ENCODE peak calls at places on chromosomes 4 and X, in ten cellular contexts. One of them, this sample, is unnamed.

GRCh38 chrX:55715847-55716246 is 1.7 kb upstream of the RRAGB start:
- DNase-seq in CD4-positive, alpha-beta T cell: no peak
- DNase-seq in T1000: no peak
- DNase-seq in astrocyte of the spinal cord: no peak
- DNase-seq in EL: no peak
- DNase-seq in G401: no peak
- DNase-seq in stimulated activated effector memory CD8-positive, alpha-beta T cell treated with anti-CD3 and anti-CD28 coated beads, Interleukin-12 subunit alpha, Interleukin-12 subunit beta, amount 100 ng/mL, for 72 hours: no peak
- DNase-seq in suprapubic skin: no peak
- DNase-seq in left lobe of liver: no peak
- DNase-seq in H54: no peak
- DNase-seq in this sample: no peak

GRCh38 chrX:118495958-118496762 is 545 bp downstream of the DOCK11 start:
- DNase-seq in CD4-positive, alpha-beta T cell: peak; percentile 69
- DNase-seq in T1000: no peak
- DNase-seq in astrocyte of the spinal cord: peak; percentile 10
- DNase-seq in EL: peak; percentile 45
- DNase-seq in G401: peak; percentile 24
- DNase-seq in stimulated activated effector memory CD8-positive, alpha-beta T cell treated with anti-CD3 and anti-CD28 coated beads, Interleukin-12 subunit alpha, Interleukin-12 subunit beta, amount 100 ng/mL, for 72 hours: peak; percentile 35
- DNase-seq in suprapubic skin: no peak
- DNase-seq in left lobe of liver: peak; percentile 51
- DNase-seq in H54: peak; percentile 30
- DNase-seq in this sample: no peak

GRCh38 chr4:77734928-77735327 is 84.2 kb downstream of the CNOT6L start:
- DNase-seq in CD4-positive, alpha-beta T cell: no peak
- DNase-seq in T1000: no peak
- DNase-seq in astrocyte of the spinal cord: peak; percentile 63
- DNase-seq in EL: peak; percentile 67
- DNase-seq in G401: no peak
- DNase-seq in stimulated activated effector memory CD8-positive, alpha-beta T cell treated with anti-CD3 and anti-CD28 coated beads, Interleukin-12 subunit alpha, Interleukin-12 subunit beta, amount 100 ng/mL, for 72 hours: no peak
- DNase-seq in suprapubic skin: no peak
- DNase-seq in left lobe of liver: no peak
- DNase-seq in H54: peak; percentile 0
- DNase-seq in this sample: peak; percentile 92

GRCh38 chr4:121574618-121575017 is 122.2 kb downstream of the ANXA5 start:
- DNase-seq in CD4-positive, alpha-beta T cell: no peak
- DNase-seq in T1000: no peak
- DNase-seq in astrocyte of the spinal cord: no peak
- DNase-seq in EL: no peak
- DNase-seq in G401: no peak
- DNase-seq in stimulated activated effector memory CD8-positive, alpha-beta T cell treated with anti-CD3 and anti-CD28 coated beads, Interleukin-12 subunit alpha, Interleukin-12 subunit beta, amount 100 ng/mL, for 72 hours: no peak
- DNase-seq in suprapubic skin: no peak
- DNase-seq in left lobe of liver: no peak
- DNase-seq in H54: no peak
- DNase-seq in this sample: no peak

GRCh38 chrX:25005382-25006185 is 10.2 kb downstream of the ARX start:
- DNase-seq in CD4-positive, alpha-beta T cell: no peak
- DNase-seq in T1000: no peak
- DNase-seq in astrocyte of the spinal cord: no peak
- DNase-seq in EL: no peak
- DNase-seq in G401: no peak
- DNase-seq in stimulated activated effector memory CD8-positive, alpha-beta T cell treated with anti-CD3 and anti-CD28 coated beads, Interleukin-12 subunit alpha, Interleukin-12 subunit beta, amount 100 ng/mL, for 72 hours: no peak
- DNase-seq in suprapubic skin: no peak
- DNase-seq in left lobe of liver: no peak
- DNase-seq in H54: no peak
- DNase-seq in this sample: no peak

GRCh38 chrX:6384391-6384790 is 150.5 kb downstream of the VCX3A start:
- DNase-seq in CD4-positive, alpha-beta T cell: no peak
- DNase-seq in T1000: no peak
- DNase-seq in astrocyte of the spinal cord: no peak
- DNase-seq in EL: no peak
- DNase-seq in G401: peak; percentile 1
- DNase-seq in stimulated activated effector memory CD8-positive, alpha-beta T cell treated with anti-CD3 and anti-CD28 coated beads, Interleukin-12 subunit alpha, Interleukin-12 subunit beta, amount 100 ng/mL, for 72 hours: no peak
- DNase-seq in suprapubic skin: no peak
- DNase-seq in left lobe of liver: no peak
- DNase-seq in H54: no peak
- DNase-seq in this sample: no peak

GRCh38 chr4:74311696-74312313 is 3.5 kb downstream of the EPGN start:
- DNase-seq in CD4-positive, alpha-beta T cell: no peak
- DNase-seq in T1000: peak; percentile 0
- DNase-seq in astrocyte of the spinal cord: peak; percentile 70
- DNase-seq in EL: peak; percentile 63
- DNase-seq in G401: peak; percentile 55
- DNase-seq in stimulated activated effector memory CD8-positive, alpha-beta T cell treated with anti-CD3 and anti-CD28 coated beads, Interleukin-12 subunit alpha, Interleukin-12 subunit beta, amount 100 ng/mL, for 72 hours: no peak
- DNase-seq in suprapubic skin: no peak
- DNase-seq in left lobe of liver: no peak
- DNase-seq in H54: no peak
- DNase-seq in this sample: peak; percentile 76

GRCh38 chr4:109433281-109434006 is at the start of gene SEC24B:
- DNase-seq in CD4-positive, alpha-beta T cell: peak; percentile 82
- DNase-seq in T1000: peak; percentile 85
- DNase-seq in astrocyte of the spinal cord: peak; percentile 81
- DNase-seq in EL: peak; percentile 82
- DNase-seq in G401: peak; percentile 88
- DNase-seq in stimulated activated effector memory CD8-positive, alpha-beta T cell treated with anti-CD3 and anti-CD28 coated beads, Interleukin-12 subunit alpha, Interleukin-12 subunit beta, amount 100 ng/mL, for 72 hours: peak; percentile 90
- DNase-seq in suprapubic skin: peak; percentile 95
- DNase-seq in left lobe of liver: peak; percentile 94
- DNase-seq in H54: peak; percentile 60
- DNase-seq in this sample: peak; percentile 72

GRCh38 chrX:16628954-16629595 is 20.9 kb upstream of the S100G start:
- DNase-seq in CD4-positive, alpha-beta T cell: no peak
- DNase-seq in T1000: no peak
- DNase-seq in astrocyte of the spinal cord: no peak
- DNase-seq in EL: no peak
- DNase-seq in G401: no peak
- DNase-seq in stimulated activated effector memory CD8-positive, alpha-beta T cell treated with anti-CD3 and anti-CD28 coated beads, Interleukin-12 subunit alpha, Interleukin-12 subunit beta, amount 100 ng/mL, for 72 hours: no peak
- DNase-seq in suprapubic skin: no peak
- DNase-seq in left lobe of liver: no peak
- DNase-seq in H54: no peak
- DNase-seq in this sample: no peak

GRCh38 chrX:2334237-2334636 is 166.5 kb downstream of the DHRSX start:
- DNase-seq in CD4-positive, alpha-beta T cell: no peak
- DNase-seq in T1000: no peak
- DNase-seq in astrocyte of the spinal cord: no peak
- DNase-seq in EL: peak; percentile 18
- DNase-seq in G401: no peak
- DNase-seq in stimulated activated effector memory CD8-positive, alpha-beta T cell treated with anti-CD3 and anti-CD28 coated beads, Interleukin-12 subunit alpha, Interleukin-12 subunit beta, amount 100 ng/mL, for 72 hours: no peak
- DNase-seq in suprapubic skin: no peak
- DNase-seq in left lobe of liver: no peak
- DNase-seq in H54: no peak
- DNase-seq in this sample: no peak

GRCh38 chrX:37405954-37406353 is 56.8 kb downstream of the PRRG1 start:
- DNase-seq in CD4-positive, alpha-beta T cell: no peak
- DNase-seq in T1000: no peak
- DNase-seq in astrocyte of the spinal cord: peak; percentile 77
- DNase-seq in EL: peak; percentile 41
- DNase-seq in G401: no peak
- DNase-seq in stimulated activated effector memory CD8-positive, alpha-beta T cell treated with anti-CD3 and anti-CD28 coated beads, Interleukin-12 subunit alpha, Interleukin-12 subunit beta, amount 100 ng/mL, for 72 hours: no peak
- DNase-seq in suprapubic skin: no peak
- DNase-seq in left lobe of liver: no peak
- DNase-seq in H54: no peak
- DNase-seq in this sample: peak; percentile 11

GRCh38 chr4:1048781-1049590 is 37.6 kb downstream of the FGFRL1 start:
- DNase-seq in CD4-positive, alpha-beta T cell: no peak
- DNase-seq in T1000: no peak
- DNase-seq in astrocyte of the spinal cord: no peak
- DNase-seq in EL: no peak
- DNase-seq in G401: no peak
- DNase-seq in stimulated activated effector memory CD8-positive, alpha-beta T cell treated with anti-CD3 and anti-CD28 coated beads, Interleukin-12 subunit alpha, Interleukin-12 subunit beta, amount 100 ng/mL, for 72 hours: no peak
- DNase-seq in suprapubic skin: peak; percentile 55
- DNase-seq in left lobe of liver: no peak
- DNase-seq in H54: no peak
- DNase-seq in this sample: no peak

GRCh38 chrX:135740683-135741149 is 27.3 kb downstream of the CT45A3 start:
- DNase-seq in CD4-positive, alpha-beta T cell: peak; percentile 18
- DNase-seq in T1000: no peak
- DNase-seq in astrocyte of the spinal cord: no peak
- DNase-seq in EL: peak; percentile 23
- DNase-seq in G401: peak; percentile 13
- DNase-seq in stimulated activated effector memory CD8-positive, alpha-beta T cell treated with anti-CD3 and anti-CD28 coated beads, Interleukin-12 subunit alpha, Interleukin-12 subunit beta, amount 100 ng/mL, for 72 hours: peak; percentile 17
- DNase-seq in suprapubic skin: no peak
- DNase-seq in left lobe of liver: no peak
- DNase-seq in H54: peak; percentile 19
- DNase-seq in this sample: peak; percentile 47

GRCh38 chr4:142351958-142352357 is 494.1 kb downstream of the INPP4B start:
- DNase-seq in CD4-positive, alpha-beta T cell: no peak
- DNase-seq in T1000: no peak
- DNase-seq in astrocyte of the spinal cord: no peak
- DNase-seq in EL: no peak
- DNase-seq in G401: no peak
- DNase-seq in stimulated activated effector memory CD8-positive, alpha-beta T cell treated with anti-CD3 and anti-CD28 coated beads, Interleukin-12 subunit alpha, Interleukin-12 subunit beta, amount 100 ng/mL, for 72 hours: no peak
- DNase-seq in suprapubic skin: no peak
- DNase-seq in left lobe of liver: no peak
- DNase-seq in H54: no peak
- DNase-seq in this sample: no peak

GRCh38 chrX:151000901-151001301 is 17.8 kb downstream of the HMGB3 start:
- DNase-seq in CD4-positive, alpha-beta T cell: no peak
- DNase-seq in T1000: no peak
- DNase-seq in astrocyte of the spinal cord: no peak
- DNase-seq in EL: no peak
- DNase-seq in G401: no peak
- DNase-seq in stimulated activated effector memory CD8-positive, alpha-beta T cell treated with anti-CD3 and anti-CD28 coated beads, Interleukin-12 subunit alpha, Interleukin-12 subunit beta, amount 100 ng/mL, for 72 hours: no peak
- DNase-seq in suprapubic skin: no peak
- DNase-seq in left lobe of liver: no peak
- DNase-seq in H54: no peak
- DNase-seq in this sample: no peak

GRCh38 chrX:34656467-34656841 is 631 bp downstream of the TMEM47 start:
- DNase-seq in CD4-positive, alpha-beta T cell: no peak
- DNase-seq in T1000: no peak
- DNase-seq in astrocyte of the spinal cord: no peak
- DNase-seq in EL: peak; percentile 8
- DNase-seq in G401: no peak
- DNase-seq in stimulated activated effector memory CD8-positive, alpha-beta T cell treated with anti-CD3 and anti-CD28 coated beads, Interleukin-12 subunit alpha, Interleukin-12 subunit beta, amount 100 ng/mL, for 72 hours: no peak
- DNase-seq in suprapubic skin: no peak
- DNase-seq in left lobe of liver: peak; percentile 40
- DNase-seq in H54: no peak
- DNase-seq in this sample: no peak

GRCh38 chr4:149499726-149500125 is 315.9 kb downstream of the IQCM start:
- DNase-seq in CD4-positive, alpha-beta T cell: no peak
- DNase-seq in T1000: no peak
- DNase-seq in astrocyte of the spinal cord: no peak
- DNase-seq in EL: no peak
- DNase-seq in G401: no peak
- DNase-seq in stimulated activated effector memory CD8-positive, alpha-beta T cell treated with anti-CD3 and anti-CD28 coated beads, Interleukin-12 subunit alpha, Interleukin-12 subunit beta, amount 100 ng/mL, for 72 hours: no peak
- DNase-seq in suprapubic skin: no peak
- DNase-seq in left lobe of liver: no peak
- DNase-seq in H54: no peak
- DNase-seq in this sample: no peak

GRCh38 chr4:77021614-77022089 is 54.1 kb downstream of the CCNI start:
- DNase-seq in CD4-positive, alpha-beta T cell: no peak
- DNase-seq in T1000: no peak
- DNase-seq in astrocyte of the spinal cord: peak; percentile 82
- DNase-seq in EL: peak; percentile 76
- DNase-seq in G401: no peak
- DNase-seq in stimulated activated effector memory CD8-positive, alpha-beta T cell treated with anti-CD3 and anti-CD28 coated beads, Interleukin-12 subunit alpha, Interleukin-12 subunit beta, amount 100 ng/mL, for 72 hours: no peak
- DNase-seq in suprapubic skin: no peak
- DNase-seq in left lobe of liver: peak; percentile 49
- DNase-seq in H54: no peak
- DNase-seq in this sample: no peak

GRCh38 chr4:108626056-108626455 is 5.7 kb downstream of the RPL34 start:
- DNase-seq in CD4-positive, alpha-beta T cell: no peak
- DNase-seq in T1000: no peak
- DNase-seq in astrocyte of the spinal cord: no peak
- DNase-seq in EL: no peak
- DNase-seq in G401: no peak
- DNase-seq in stimulated activated effector memory CD8-positive, alpha-beta T cell treated with anti-CD3 and anti-CD28 coated beads, Interleukin-12 subunit alpha, Interleukin-12 subunit beta, amount 100 ng/mL, for 72 hours: no peak
- DNase-seq in suprapubic skin: no peak
- DNase-seq in left lobe of liver: no peak
- DNase-seq in H54: no peak
- DNase-seq in this sample: no peak

GRCh38 chr4:82801910-82802521 is 3.4 kb upstream of the SCD5 start:
- DNase-seq in CD4-positive, alpha-beta T cell: no peak
- DNase-seq in T1000: no peak
- DNase-seq in astrocyte of the spinal cord: peak; percentile 50
- DNase-seq in EL: peak; percentile 42
- DNase-seq in G401: no peak
- DNase-seq in stimulated activated effector memory CD8-positive, alpha-beta T cell treated with anti-CD3 and anti-CD28 coated beads, Interleukin-12 subunit alpha, Interleukin-12 subunit beta, amount 100 ng/mL, for 72 hours: no peak
- DNase-seq in suprapubic skin: no peak
- DNase-seq in left lobe of liver: no peak
- DNase-seq in H54: no peak
- DNase-seq in this sample: no peak

GRCh38 chr4:10179957-10180602 is 63.5 kb upstream of the WDR1 start:
- DNase-seq in CD4-positive, alpha-beta T cell: no peak
- DNase-seq in T1000: no peak
- DNase-seq in astrocyte of the spinal cord: no peak
- DNase-seq in EL: peak; percentile 76
- DNase-seq in G401: no peak
- DNase-seq in stimulated activated effector memory CD8-positive, alpha-beta T cell treated with anti-CD3 and anti-CD28 coated beads, Interleukin-12 subunit alpha, Interleukin-12 subunit beta, amount 100 ng/mL, for 72 hours: no peak
- DNase-seq in suprapubic skin: no peak
- DNase-seq in left lobe of liver: no peak
- DNase-seq in H54: no peak
- DNase-seq in this sample: no peak

GRCh38 chr4:145352438-145353145 is 129.1 kb upstream of the SMAD1 start:
- DNase-seq in CD4-positive, alpha-beta T cell: no peak
- DNase-seq in T1000: no peak
- DNase-seq in astrocyte of the spinal cord: peak; percentile 32
- DNase-seq in EL: no peak
- DNase-seq in G401: peak; percentile 65
- DNase-seq in stimulated activated effector memory CD8-positive, alpha-beta T cell treated with anti-CD3 and anti-CD28 coated beads, Interleukin-12 subunit alpha, Interleukin-12 subunit beta, amount 100 ng/mL, for 72 hours: no peak
- DNase-seq in suprapubic skin: no peak
- DNase-seq in left lobe of liver: peak; percentile 79
- DNase-seq in H54: no peak
- DNase-seq in this sample: no peak

GRCh38 chrX:110795645-110796510 is at the start of gene CHRDL1:
- DNase-seq in CD4-positive, alpha-beta T cell: no peak
- DNase-seq in T1000: no peak
- DNase-seq in astrocyte of the spinal cord: peak; percentile 40
- DNase-seq in EL: peak; percentile 59
- DNase-seq in G401: no peak
- DNase-seq in stimulated activated effector memory CD8-positive, alpha-beta T cell treated with anti-CD3 and anti-CD28 coated beads, Interleukin-12 subunit alpha, Interleukin-12 subunit beta, amount 100 ng/mL, for 72 hours: no peak
- DNase-seq in suprapubic skin: peak; percentile 72
- DNase-seq in left lobe of liver: peak; percentile 37
- DNase-seq in H54: no peak
- DNase-seq in this sample: peak; percentile 7

GRCh38 chr4:110654254-110654635 is 31.4 kb upstream of the PITX2 start:
- DNase-seq in CD4-positive, alpha-beta T cell: no peak
- DNase-seq in T1000: no peak
- DNase-seq in astrocyte of the spinal cord: no peak
- DNase-seq in EL: peak; percentile 74
- DNase-seq in G401: no peak
- DNase-seq in stimulated activated effector memory CD8-positive, alpha-beta T cell treated with anti-CD3 and anti-CD28 coated beads, Interleukin-12 subunit alpha, Interleukin-12 subunit beta, amount 100 ng/mL, for 72 hours: no peak
- DNase-seq in suprapubic skin: no peak
- DNase-seq in left lobe of liver: no peak
- DNase-seq in H54: no peak
- DNase-seq in this sample: no peak

GRCh38 chrX:9690046-9690445 is 75.6 kb downstream of the GPR143 start:
- DNase-seq in CD4-positive, alpha-beta T cell: no peak
- DNase-seq in T1000: no peak
- DNase-seq in astrocyte of the spinal cord: no peak
- DNase-seq in EL: no peak
- DNase-seq in G401: no peak
- DNase-seq in stimulated activated effector memory CD8-positive, alpha-beta T cell treated with anti-CD3 and anti-CD28 coated beads, Interleukin-12 subunit alpha, Interleukin-12 subunit beta, amount 100 ng/mL, for 72 hours: no peak
- DNase-seq in suprapubic skin: no peak
- DNase-seq in left lobe of liver: no peak
- DNase-seq in H54: no peak
- DNase-seq in this sample: no peak

GRCh38 chr4:13218316-13218958 is 265.7 kb downstream of the RAB28 start:
- DNase-seq in CD4-positive, alpha-beta T cell: no peak
- DNase-seq in T1000: no peak
- DNase-seq in astrocyte of the spinal cord: no peak
- DNase-seq in EL: no peak
- DNase-seq in G401: peak; percentile 17
- DNase-seq in stimulated activated effector memory CD8-positive, alpha-beta T cell treated with anti-CD3 and anti-CD28 coated beads, Interleukin-12 subunit alpha, Interleukin-12 subunit beta, amount 100 ng/mL, for 72 hours: no peak
- DNase-seq in suprapubic skin: no peak
- DNase-seq in left lobe of liver: no peak
- DNase-seq in H54: no peak
- DNase-seq in this sample: no peak

GRCh38 chr4:76867377-76867776 is 30.6 kb downstream of the SOWAHB start:
- DNase-seq in CD4-positive, alpha-beta T cell: no peak
- DNase-seq in T1000: no peak
- DNase-seq in astrocyte of the spinal cord: no peak
- DNase-seq in EL: no peak
- DNase-seq in G401: no peak
- DNase-seq in stimulated activated effector memory CD8-positive, alpha-beta T cell treated with anti-CD3 and anti-CD28 coated beads, Interleukin-12 subunit alpha, Interleukin-12 subunit beta, amount 100 ng/mL, for 72 hours: no peak
- DNase-seq in suprapubic skin: no peak
- DNase-seq in left lobe of liver: no peak
- DNase-seq in H54: no peak
- DNase-seq in this sample: no peak

GRCh38 chr4:11608992-11609391 is 180.3 kb upstream of the HS3ST1 start:
- DNase-seq in CD4-positive, alpha-beta T cell: no peak
- DNase-seq in T1000: no peak
- DNase-seq in astrocyte of the spinal cord: no peak
- DNase-seq in EL: no peak
- DNase-seq in G401: no peak
- DNase-seq in stimulated activated effector memory CD8-positive, alpha-beta T cell treated with anti-CD3 and anti-CD28 coated beads, Interleukin-12 subunit alpha, Interleukin-12 subunit beta, amount 100 ng/mL, for 72 hours: no peak
- DNase-seq in suprapubic skin: no peak
- DNase-seq in left lobe of liver: no peak
- DNase-seq in H54: no peak
- DNase-seq in this sample: no peak

This sample was measured in H4.